ENCODE peak calls at places on chromosomes 4 and X, in seven cellular contexts. R is GM12865; W is kidney epithelial cell; Y is thyroid gland; O is CD4-positive, alpha-beta T cell; H is A673; U is heart left ventricle. B is an unnamed sample.

GRCh38 chr4:85147481-85148076 is 181.1 kb upstream of the WDFY3 start:
- DNase-seq in R (peak), W (peak), Y (peak), O (no peak), H (peak), U (peak), B (peak)

GRCh38 chr4:153207027-153207426 is 2.8 kb downstream of the TRIM2 start:
- DNase-seq in R (no peak), W (no peak), Y (no peak), O (no peak), H (no peak), U (no peak), B (no peak)

GRCh38 chr4:159272341-159273125 is 169.7 kb downstream of the RAPGEF2 start:
- DNase-seq in R (no peak), W (no peak), Y (no peak), O (no peak), H (no peak), U (no peak), B (no peak)

GRCh38 chr4:28686618-28687017 is 1826.0 kb downstream of the STIM2 start:
- DNase-seq in R (peak), W (no peak), Y (no peak), O (no peak), H (peak), U (peak), B (peak)

GRCh38 chr4:76948441-76949292 is 885 bp upstream of the SEPTIN11 start:
- DNase-seq in R (peak), W (no peak), Y (peak), O (peak), H (peak), U (peak), B (peak)

GRCh38 chr4:125677665-125678307 is 363.0 kb downstream of the FAT4 start:
- DNase-seq in R (no peak), W (no peak), Y (no peak), O (no peak), H (no peak), U (no peak), B (no peak)

GRCh38 chrX:37685452-37686347 is at the start of gene XK:
- DNase-seq in R (peak), W (no peak), Y (peak), O (no peak), H (peak), U (peak), B (peak)

GRCh38 chr4:101288365-101289145 is 58.8 kb downstream of the PPP3CA start:
- DNase-seq in R (no peak), W (no peak), Y (no peak), O (no peak), H (peak), U (no peak), B (no peak)

GRCh38 chr4:177052211-177052725 is 257.4 kb upstream of the NEIL3 start:
- DNase-seq in R (no peak), W (no peak), Y (no peak), O (no peak), H (no peak), U (no peak), B (no peak)

GRCh38 chr4:102537280-102537679 is 36.1 kb downstream of the NFKB1 start:
- DNase-seq in R (no peak), W (no peak), Y (no peak), O (no peak), H (no peak), U (no peak), B (no peak)

GRCh38 chr4:28373601-28374000 is 1513.0 kb downstream of the STIM2 start:
- DNase-seq in R (no peak), W (no peak), Y (no peak), O (no peak), H (no peak), U (no peak), B (no peak)

GRCh38 chrX:40258909-40259308 is 161.2 kb upstream of the BCOR start:
- DNase-seq in R (no peak), W (no peak), Y (no peak), O (no peak), H (no peak), U (no peak), B (no peak)

GRCh38 chr4:72112514-72113156 is 80.8 kb downstream of the NPFFR2 start:
- DNase-seq in R (peak), W (peak), Y (no peak), O (no peak), H (peak), U (no peak), B (peak)

GRCh38 chr4:183286590-183287308 is 33.3 kb downstream of the CLDN22 start:
- DNase-seq in R (no peak), W (no peak), Y (no peak), O (no peak), H (no peak), U (no peak), B (no peak)

GRCh38 chr4:24114444-24114843 is 224.6 kb upstream of the PPARGC1A start:
- DNase-seq in R (no peak), W (no peak), Y (no peak), O (no peak), H (no peak), U (no peak), B (no peak)

GRCh38 chr4:42412251-42412650 is 15.0 kb downstream of the SHISA3 start:
- DNase-seq in R (no peak), W (peak), Y (no peak), O (no peak), H (peak), U (no peak), B (no peak)

GRCh38 chrX:20382518-20383291 is 116.0 kb upstream of the RPS6KA3 start:
- DNase-seq in R (peak), W (no peak), Y (no peak), O (no peak), H (no peak), U (no peak), B (peak)

GRCh38 chrX:39854772-39855747 is 242.7 kb downstream of the BCOR start:
- DNase-seq in R (peak), W (no peak), Y (no peak), O (peak), H (no peak), U (no peak), B (peak)

GRCh38 chr4:60683357-60683756 is 516.8 kb upstream of the ADGRL3 start:
- DNase-seq in R (no peak), W (peak), Y (no peak), O (no peak), H (no peak), U (no peak), B (no peak)

GRCh38 chr4:4912155-4912554 is 52.7 kb downstream of the MSX1 start:
- DNase-seq in R (no peak), W (no peak), Y (no peak), O (no peak), H (no peak), U (no peak), B (no peak)

GRCh38 chrX:140701480-140701879 is 8.1 kb upstream of the LINC00632 start:
- DNase-seq in R (peak), W (no peak), Y (no peak), O (no peak), H (peak), U (no peak), B (no peak)

GRCh38 chr4:24805566-24805965 is 10.2 kb downstream of the SOD3 start:
- DNase-seq in R (peak), W (no peak), Y (no peak), O (no peak), H (no peak), U (no peak), B (no peak)

GRCh38 chr4:25299476-25300203 is 12.9 kb upstream of the ZCCHC4 start:
- DNase-seq in R (no peak), W (no peak), Y (peak), O (no peak), H (no peak), U (no peak), B (no peak)

GRCh38 chr4:8723222-8723980 is 130.8 kb downstream of the CPZ start:
- DNase-seq in R (no peak), W (no peak), Y (no peak), O (no peak), H (no peak), U (no peak), B (no peak)

GRCh38 chr4:3411676-3412075 is 30.1 kb upstream of the HGFAC start:
- DNase-seq in R (no peak), W (no peak), Y (no peak), O (no peak), H (no peak), U (no peak), B (no peak)

GRCh38 chr4:7045961-7046921 is 3.1 kb downstream of the TADA2B start:
- DNase-seq in R (peak), W (no peak), Y (peak), O (no peak), H (no peak), U (no peak), B (peak)

GRCh38 chrX:71637848-71638247 is 19.5 kb upstream of the CXCR3 start:
- DNase-seq in R (peak), W (no peak), Y (no peak), O (no peak), H (no peak), U (no peak), B (no peak)

GRCh38 chr4:155403886-155404285 is 27.1 kb upstream of the MAP9 start:
- DNase-seq in R (peak), W (no peak), Y (no peak), O (no peak), H (peak), U (no peak), B (no peak)
- TF ChIP-seq CTCF in R (no peak), W (peak), Y (no peak), O (no peak), H (peak), U (peak), B (no peak)

DNA sequence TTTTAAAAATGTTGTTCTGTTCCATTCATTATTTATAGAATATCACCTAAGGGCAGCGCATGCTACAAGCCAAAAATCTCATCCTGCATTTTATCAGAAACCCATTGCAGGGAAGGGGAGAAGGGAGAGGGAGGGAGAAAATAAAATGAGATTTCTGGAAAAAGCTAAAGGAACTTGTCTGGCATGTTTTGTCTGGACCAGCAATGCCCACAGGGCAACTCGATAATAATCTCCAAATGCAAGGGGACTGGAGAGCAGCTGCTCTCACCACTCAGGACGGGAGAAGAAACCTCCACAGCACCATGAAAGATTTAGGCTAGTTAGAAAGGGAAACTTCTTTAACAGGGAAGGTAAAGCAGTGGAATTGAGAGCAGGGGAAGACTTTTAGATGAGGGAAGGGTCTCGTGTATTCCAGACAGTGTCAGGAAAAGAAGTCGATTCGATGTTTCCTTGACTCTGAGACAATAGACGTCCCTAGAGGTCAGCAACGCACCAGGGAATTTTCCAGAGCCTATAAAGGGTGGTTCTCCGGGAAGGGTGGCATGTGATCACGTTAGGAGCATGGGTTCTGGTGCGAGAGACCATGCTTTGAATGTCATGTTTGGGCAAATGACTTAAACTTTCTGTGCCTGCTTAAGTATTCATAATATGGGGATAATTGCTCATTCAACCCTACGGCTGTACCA is 132.2 kb upstream of the NDP start:
- DNase-seq in R (no peak), W (no peak), Y (no peak), O (no peak), H (peak), U (no peak), B (no peak)
- TF ChIP-seq CTCF in R (no peak), W (no peak), Y (no peak), O (no peak), H (no peak), U (no peak), B (no peak)

GRCh38 chrX:115968436-115969252 is 201.9 kb upstream of the AGTR2 start:
- DNase-seq in R (no peak), W (peak), Y (peak), O (no peak), H (no peak), U (peak), B (peak)
- TF ChIP-seq CTCF in R (no peak), W (no peak), Y (no peak), O (no peak), H (no peak), U (no peak), B (peak)

GRCh38 chrX:133414399-133415275 is 652 bp downstream of the GPC4 start:
- DNase-seq in R (no peak), W (no peak), Y (peak), O (no peak), H (peak), U (no peak), B (no peak)

GRCh38 chrX:133412665-133413064 is 2.6 kb downstream of the GPC4 start:
- DNase-seq in R (no peak), W (no peak), Y (no peak), O (no peak), H (no peak), U (no peak), B (no peak)

GRCh38 chrX:133412246-133412645 is 3.0 kb downstream of the GPC4 start:
- DNase-seq in R (no peak), W (peak), Y (no peak), O (no peak), H (peak), U (no peak), B (no peak)

GRCh38 chrX:133415276-133416105 is at the start of gene GPC4:
- DNase-seq in R (no peak), W (no peak), Y (peak), O (no peak), H (peak), U (peak), B (peak)

DNA sequence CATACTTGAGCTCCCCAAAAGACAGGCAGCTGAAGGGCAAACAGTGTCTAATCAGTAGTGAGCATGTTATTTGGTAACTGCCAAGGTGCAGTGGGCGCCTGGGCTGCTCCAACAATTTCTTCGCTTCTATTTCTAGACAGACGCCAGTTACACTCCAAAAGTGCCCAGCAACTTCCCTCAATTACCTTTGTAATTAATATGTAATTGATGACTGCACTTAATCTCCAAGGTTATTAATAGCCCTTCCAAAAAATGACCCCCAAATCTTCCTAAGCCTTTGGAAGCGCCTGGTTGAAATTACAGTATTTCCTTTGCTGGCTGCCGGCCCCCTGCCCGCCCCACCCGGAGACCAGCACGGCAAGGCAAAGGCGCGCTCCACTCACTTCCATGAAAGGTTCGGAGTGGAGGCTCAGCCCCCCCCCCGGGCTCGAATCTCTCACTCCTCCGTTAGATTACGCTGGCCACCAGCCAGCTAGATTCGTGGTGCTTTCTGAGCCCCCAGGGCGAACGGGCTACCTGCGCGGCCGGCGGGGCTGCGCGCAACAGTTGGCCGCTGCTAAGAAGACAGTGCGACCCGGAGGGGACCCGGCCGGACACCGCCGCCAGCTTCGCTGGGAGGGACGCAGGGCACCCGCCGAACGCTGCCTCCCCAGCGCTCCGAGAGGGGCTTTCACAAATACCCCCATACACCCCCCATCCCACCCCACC is 1.9 kb downstream of the GPC4 start:
- DNase-seq in R (no peak), W (no peak), Y (peak), O (no peak), H (no peak), U (no peak), B (no peak)
- TF ChIP-seq CTCF in R (no peak), W (no peak), Y (no peak), O (no peak), H (no peak), U (no peak), B (no peak)

GRCh38 chrX:12771445-12772069 is 19.7 kb upstream of the PRPS2 start:
- DNase-seq in R (peak), W (no peak), Y (peak), O (peak), H (peak), U (peak), B (peak)
- TF ChIP-seq CTCF in R (peak), W (peak), Y (peak), O (peak), H (peak), U (peak), B (peak)

DNA sequence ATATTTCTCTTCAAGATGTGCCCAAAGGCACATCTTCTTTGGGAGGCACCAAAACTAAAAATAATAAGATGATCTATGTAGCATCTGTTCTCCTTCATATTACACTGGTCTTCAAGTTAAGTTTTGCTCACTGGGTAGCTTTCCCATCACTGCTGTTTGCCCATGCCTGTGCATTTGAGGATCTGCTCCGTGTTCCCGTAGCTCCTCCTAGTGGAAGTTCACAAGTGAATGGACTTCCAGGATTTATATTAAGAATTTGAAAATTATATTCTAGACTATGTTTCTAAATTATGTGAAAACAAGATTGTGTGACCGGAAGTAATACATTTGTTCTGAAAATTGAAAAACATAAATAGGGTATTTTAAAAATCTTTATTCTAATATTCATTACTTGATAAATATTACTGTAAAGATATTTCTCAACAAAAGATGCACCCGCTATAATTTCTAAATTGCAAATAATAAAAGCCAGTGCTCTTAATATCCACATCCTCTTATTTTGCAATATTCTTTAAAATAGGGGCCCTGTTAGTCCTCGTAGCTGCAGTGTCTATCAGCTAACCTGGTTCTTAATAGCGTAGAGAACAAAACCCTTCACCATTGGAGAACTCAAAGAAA is 147.7 kb downstream of the RBM46 start:
- DNase-seq in R (no peak), W (peak), Y (peak), O (no peak), H (peak), U (no peak), B (no peak)
- TF ChIP-seq CTCF in R (no peak), W (peak), Y (no peak), O (no peak), H (peak), U (no peak), B (peak)

GRCh38 chr4:80033581-80033980 is 39.4 kb downstream of the ANTXR2 start:
- DNase-seq in R (no peak), W (no peak), Y (no peak), O (no peak), H (peak), U (no peak), B (no peak)
- TF ChIP-seq CTCF in R (no peak), W (no peak), Y (no peak), O (no peak), H (no peak), U (no peak), B (peak)

GRCh38 chrX:107565005-107565404 is 63.3 kb upstream of the PRPS1 start:
- DNase-seq in R (no peak), W (no peak), Y (peak), O (no peak), H (no peak), U (no peak), B (no peak)

GRCh38 chrX:107567370-107567769 is 60.9 kb upstream of the PRPS1 start:
- DNase-seq in R (no peak), W (no peak), Y (no peak), O (no peak), H (no peak), U (no peak), B (no peak)

GRCh38 chrX:107566603-107567262 is 61.6 kb upstream of the PRPS1 start:
- DNase-seq in R (no peak), W (no peak), Y (no peak), O (no peak), H (no peak), U (no peak), B (no peak)

GRCh38 chrX:107563851-107564250 is 64.5 kb upstream of the PRPS1 start:
- DNase-seq in R (no peak), W (no peak), Y (no peak), O (no peak), H (no peak), U (no peak), B (no peak)

DNA sequence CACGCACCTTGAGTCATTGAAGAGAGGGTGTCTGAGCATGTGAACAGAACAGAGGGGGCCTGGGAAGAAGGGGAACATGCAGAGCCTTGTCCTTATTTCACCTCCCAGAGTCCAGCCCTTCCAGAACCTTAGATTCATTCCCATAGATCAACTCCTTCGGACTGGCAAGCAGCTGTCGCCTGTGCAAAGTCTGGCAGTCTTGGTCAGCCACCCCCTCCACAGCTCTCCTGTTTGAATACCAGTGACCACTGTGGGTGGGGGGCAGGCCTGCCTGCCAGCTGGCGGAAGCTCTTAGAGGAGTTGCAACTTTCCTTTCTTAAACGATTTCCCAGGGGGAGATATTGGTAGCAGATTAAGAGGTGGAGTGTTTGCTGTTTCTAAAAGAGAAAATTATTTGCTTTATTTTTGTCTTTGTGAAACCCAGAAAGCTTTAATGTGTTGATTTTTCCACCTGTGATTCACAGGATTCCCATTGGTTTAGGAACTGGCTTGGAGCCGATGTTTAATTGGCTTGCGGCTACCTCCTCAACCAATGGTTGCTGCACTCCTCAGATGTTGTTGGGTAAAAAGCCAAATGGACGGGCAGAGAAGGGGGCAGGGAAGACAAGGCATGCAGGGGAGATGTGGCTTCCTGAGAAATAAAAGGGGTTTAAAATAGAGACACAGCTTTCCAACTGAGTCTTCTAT is 62.3 kb upstream of the PRPS1 start:
- DNase-seq in R (peak), W (peak), Y (peak), O (no peak), H (peak), U (no peak), B (no peak)
- TF ChIP-seq CTCF in R (no peak), W (no peak), Y (no peak), O (no peak), H (no peak), U (no peak), B (no peak)

GRCh38 chr4:158259955-158260575 is 49.8 kb downstream of the TMEM144 start:
- DNase-seq in R (peak), W (no peak), Y (no peak), O (no peak), H (peak), U (no peak), B (no peak)
- TF ChIP-seq CTCF in R (peak), W (peak), Y (no peak), O (no peak), H (peak), U (no peak), B (peak)